ENCODE peak calls at places on chromosome 5, in seven cellular contexts. Z, D, N, Y, B, E and V are unnamed samples.

GRCh38 chr5:141560141-141560540 is 58.7 kb downstream of the DIAPH1 start:
- DNase-seq in Z (no peak), B (no peak), D (no peak), N (no peak), E (no peak), Y (peak; percentile 41), V (no peak)

GRCh38 chr5:55456216-55456895 is 78.4 kb downstream of the PLPP1 start:
- DNase-seq in E (no peak), Z (no peak), N (no peak), Y (no peak), B (peak; percentile 22), D (no peak), V (no peak)

GRCh38 chr5:79971156-79971555 is 19.9 kb downstream of the MTX3 start:
- DNase-seq in N (no peak), E (no peak), D (no peak), Y (no peak), B (no peak), Z (no peak), V (no peak)

GRCh38 chr5:56172225-56172624 is 60.9 kb downstream of the ANKRD55 start:
- DNase-seq in D (no peak), B (peak; percentile 67), N (no peak), Z (no peak), E (no peak), Y (no peak), V (no peak)

GRCh38 chr5:98099448-98100105 is 673.9 kb upstream of the RGMB start:
- DNase-seq in D (no peak), Y (no peak), B (no peak), E (no peak), N (no peak), Z (no peak), V (no peak)

GRCh38 chr5:65086234-65086886 is 317.6 kb downstream of the CWC27 start:
- DNase-seq in N (no peak), D (no peak), Z (no peak), B (no peak), E (no peak), Y (no peak), V (no peak)

GRCh38 chr5:143376911-143377838 is 26.3 kb downstream of the NR3C1 start:
- DNase-seq in Y (peak; percentile 97), N (no peak), D (no peak), Z (no peak), B (no peak), E (peak; percentile 62), V (no peak)

GRCh38 chr5:149420509-149421371 is 41.6 kb upstream of the IL17B start:
- DNase-seq in D (no peak), Y (no peak), N (no peak), B (peak; percentile 91), Z (no peak), E (peak; percentile 63), V (no peak)

GRCh38 chr5:44809956-44810276 is 1.2 kb downstream of the MRPS30 start:
- DNase-seq in E (no peak), D (no peak), N (no peak), Y (no peak), B (no peak), Z (no peak), V (no peak)

GRCh38 chr5:43401827-43402226 is 10.4 kb downstream of the CCL28 start:
- DNase-seq in Z (no peak), N (no peak), E (peak; percentile 52), Y (peak; percentile 61), D (no peak), B (peak; percentile 28), V (no peak)

GRCh38 chr5:107570805-107571531 is 99.8 kb downstream of the EFNA5 start:
- DNase-seq in N (peak; percentile 58), Z (peak; percentile 18), B (peak; percentile 24), E (peak; percentile 59), Y (peak; percentile 75), D (peak; percentile 32), V (peak; percentile 25)

GRCh38 chr5:36657563-36657995 is 51.2 kb downstream of the SLC1A3 start:
- DNase-seq in Z (no peak), Y (no peak), E (peak; percentile 65), B (peak; percentile 68), N (no peak), D (no peak), V (no peak)

GRCh38 chr5:94968507-94969095 is 316.3 kb downstream of the MCTP1 start:
- DNase-seq in E (no peak), Z (no peak), Y (peak; percentile 81), N (no peak), D (peak; percentile 33), B (peak; percentile 70), V (peak; percentile 49)

GRCh38 chr5:3412146-3412545 is 183.5 kb upstream of the IRX1 start:
- DNase-seq in D (no peak), N (no peak), B (no peak), Y (no peak), Z (no peak), E (no peak), V (no peak)

GRCh38 chr5:34991486-34992238 is 56.1 kb downstream of the AGXT2 start:
- DNase-seq in D (no peak), Z (no peak), E (no peak), N (no peak), B (peak; percentile 50), Y (no peak), V (no peak)

GRCh38 chr5:180072556-180072955 is 997 bp upstream of the RNF130 start:
- DNase-seq in B (no peak), N (peak; percentile 83), D (no peak), Z (no peak), Y (no peak), E (no peak), V (no peak)

GRCh38 chr5:83900307-83900706 is 179.7 kb upstream of the HAPLN1 start:
- DNase-seq in Z (no peak), B (peak; percentile 28), E (no peak), Y (peak; percentile 51), N (no peak), D (no peak), V (no peak)

GRCh38 chr5:73437126-73438047 is 11.2 kb downstream of the FOXD1 start:
- DNase-seq in B (peak; percentile 68), E (peak; percentile 58), Y (peak; percentile 85), D (no peak), N (no peak), Z (no peak), V (no peak)

GRCh38 chr5:30100929-30101328 is 1092.6 kb upstream of the CDH6 start:
- DNase-seq in B (no peak), Y (peak; percentile 20), D (no peak), N (no peak), Z (no peak), E (no peak), V (no peak)

GRCh38 chr5:126481243-126481642 is 58.0 kb downstream of the GRAMD2B start:
- DNase-seq in Z (no peak), B (peak; percentile 9), D (no peak), E (no peak), Y (no peak), N (no peak), V (no peak)

GRCh38 chr5:135236951-135237791 is 161.9 kb downstream of the MACROH2A1 start:
- DNase-seq in B (no peak), E (peak; percentile 36), Z (no peak), N (no peak), Y (no peak), D (no peak), V (no peak)

GRCh38 chr5:80516826-80517225 is 28.9 kb downstream of the FAM151B start:
- DNase-seq in Z (no peak), Y (no peak), D (peak; percentile 28), B (peak; percentile 92), N (no peak), E (peak; percentile 48), V (no peak)

GRCh38 chr5:82356808-82357671 is 78.9 kb upstream of the RPS23 start:
- DNase-seq in Y (peak; percentile 81), E (peak; percentile 83), Z (peak; percentile 74), N (no peak), D (peak; percentile 28), B (peak; percentile 54), V (peak; percentile 83)

DNA sequence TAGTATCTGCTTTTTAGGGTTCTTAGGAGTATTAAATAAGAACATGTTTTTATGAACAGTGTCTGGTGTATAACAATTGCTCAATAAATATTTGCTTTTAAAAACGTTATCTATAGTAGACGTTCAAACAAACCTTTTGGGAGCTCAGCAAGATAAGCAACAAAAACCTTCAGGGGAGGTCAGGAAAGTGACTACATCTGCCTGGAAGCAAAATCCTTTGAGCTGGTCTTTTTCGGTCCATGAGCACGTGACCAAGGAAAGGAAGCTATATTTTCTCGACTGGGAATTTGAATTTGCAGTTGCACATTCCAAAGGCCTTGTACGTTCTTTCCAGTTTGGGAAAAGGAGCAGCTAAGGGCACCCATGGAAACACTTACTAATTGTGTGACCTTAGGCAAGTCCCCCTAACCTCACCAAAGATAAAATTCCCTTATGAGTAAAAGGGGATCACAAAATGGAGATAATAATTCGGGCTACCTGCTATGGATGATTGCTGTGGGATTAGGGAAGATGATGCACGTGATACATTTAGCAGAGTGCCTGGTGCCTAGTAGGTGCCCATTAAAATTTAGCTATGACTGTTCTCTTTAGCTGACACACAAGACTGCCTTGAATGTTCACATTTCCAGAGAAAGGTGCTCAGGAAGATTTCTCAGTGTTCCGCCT is 45.4 kb downstream of the PTTG1 start:
- DNase-seq in N (no peak), Y (no peak), Z (no peak), B (peak; percentile 3), D (no peak), E (no peak), V (no peak)
- H3K4me3 ChIP-seq in N (no peak overlapping the region), Y (no peak overlapping the region), Z (peak overlapping the region; percentile 70), B (peak overlapping the region; percentile 67), D (peak overlapping the region; percentile 58), E (peak overlapping the region; percentile 49), V (peak overlapping the region; percentile 69)

GRCh38 chr5:172425402-172425801 is 28.9 kb downstream of the SH3PXD2B start:
- DNase-seq in N (no peak), B (no peak), D (no peak), Z (no peak), Y (no peak), E (no peak), V (no peak)
- H3K27ac ChIP-seq in N (peak overlapping the region; percentile 13), B (no peak overlapping the region), D (no peak overlapping the region), Z (no peak overlapping the region), Y (no peak overlapping the region), E (peak overlapping the region; percentile 61), V (no peak overlapping the region)

GRCh38 chr5:92939428-92939827 is 641.6 kb downstream of the NR2F1-AS1 start:
- DNase-seq in D (no peak), B (peak; percentile 7), N (no peak), Z (no peak), Y (peak; percentile 51), E (no peak), V (no peak)

GRCh38 chr5:92942762-92943161 is 638.3 kb downstream of the NR2F1-AS1 start:
- DNase-seq in N (no peak), E (no peak), Z (no peak), Y (no peak), B (no peak), D (no peak), V (no peak)

GRCh38 chr5:92944337-92944736 is 636.7 kb downstream of the NR2F1-AS1 start:
- DNase-seq in E (no peak), Z (no peak), N (no peak), B (no peak), Y (no peak), D (no peak), V (no peak)

GRCh38 chr5:92944903-92945629 is 636.0 kb downstream of the NR2F1-AS1 start:
- DNase-seq in E (no peak), Z (no peak), N (no peak), Y (no peak), B (no peak), D (no peak), V (no peak)

GRCh38 chr5:92941806-92942205 is 639.2 kb downstream of the NR2F1-AS1 start:
- DNase-seq in D (no peak), B (no peak), Z (no peak), E (no peak), N (peak; percentile 25), Y (no peak), V (no peak)
- H3K4me1 ChIP-seq in D (peaks cover 23% of the 10 kb centered on the region), B (peaks cover 5% of the 10 kb centered on the region), Z (no peaks in the 10 kb centered on the region), E (no peaks in the 10 kb centered on the region), N (no peaks in the 10 kb centered on the region), Y (no peaks in the 10 kb centered on the region), V (no peaks in the 10 kb centered on the region)

GRCh38 chr5:178115136-178115834 is 2.0 kb downstream of the N4BP3 start:
- DNase-seq in Y (peak; percentile 92), E (no peak), D (no peak), N (no peak), B (no peak), Z (peak; percentile 33), V (no peak)
- H3K4me3 ChIP-seq in Y (peak overlapping the region; percentile 2), E (peak overlapping the region; percentile 63), D (no peak overlapping the region), N (no peak overlapping the region), B (no peak overlapping the region), Z (peak overlapping the region; percentile 88), V (peak overlapping the region; percentile 50)